ENCODE peak calls at places on chromosomes 11 and 22, in eight cellular contexts. One of them, this sample, is unnamed.

GRCh38 chr11:47606731-47607130 is 12.5 kb upstream of the C1QTNF4 start:
- DNase-seq in SHP77: no peak
- DNase-seq in kidney epithelial cell: no peak
- DNase-seq in IMR-90: peak; percentile 24
- DNase-seq in naive thymus-derived CD4-positive, alpha-beta T cell: no peak
- DNase-seq in left cardiac atrium: no peak
- DNase-seq in Peyer's patch: no peak
- DNase-seq in NCI-H524: no peak
- DNase-seq in this sample: no peak

GRCh38 chr11:33701831-33702230 is 1.2 kb upstream of the C11orf91 start:
- DNase-seq in IMR-90: peak; percentile 92
- DNase-seq in Peyer's patch: no peak
- DNase-seq in NCI-H524: no peak
- DNase-seq in kidney epithelial cell: no peak
- DNase-seq in SHP77: peak; percentile 5
- DNase-seq in naive thymus-derived CD4-positive, alpha-beta T cell: no peak
- DNase-seq in left cardiac atrium: no peak
- DNase-seq in this sample: no peak

GRCh38 chr22:30301995-30302809 is 12.9 kb upstream of the CASTOR1 start:
- DNase-seq in left cardiac atrium: peak; percentile 54
- DNase-seq in SHP77: no peak
- DNase-seq in naive thymus-derived CD4-positive, alpha-beta T cell: no peak
- DNase-seq in Peyer's patch: peak; percentile 73
- DNase-seq in kidney epithelial cell: no peak
- DNase-seq in IMR-90: peak; percentile 59
- DNase-seq in NCI-H524: no peak
- DNase-seq in this sample: no peak

GRCh38 chr11:113531575-113532451 is 56.6 kb upstream of the DRD2 start:
- DNase-seq in kidney epithelial cell: no peak
- DNase-seq in SHP77: no peak
- DNase-seq in naive thymus-derived CD4-positive, alpha-beta T cell: no peak
- DNase-seq in left cardiac atrium: no peak
- DNase-seq in NCI-H524: peak; percentile 56
- DNase-seq in IMR-90: no peak
- DNase-seq in Peyer's patch: no peak
- DNase-seq in this sample: no peak

GRCh38 chr11:45178890-45179663 is 32.6 kb downstream of the PRDM11 start:
- DNase-seq in Peyer's patch: no peak
- DNase-seq in left cardiac atrium: no peak
- DNase-seq in kidney epithelial cell: no peak
- DNase-seq in SHP77: no peak
- DNase-seq in NCI-H524: no peak
- DNase-seq in naive thymus-derived CD4-positive, alpha-beta T cell: no peak
- DNase-seq in IMR-90: peak; percentile 71
- DNase-seq in this sample: no peak

GRCh38 chr11:10477690-10478046 is 22.6 kb downstream of the AMPD3 start:
- DNase-seq in Peyer's patch: no peak
- DNase-seq in SHP77: no peak
- DNase-seq in NCI-H524: no peak
- DNase-seq in naive thymus-derived CD4-positive, alpha-beta T cell: no peak
- DNase-seq in IMR-90: no peak
- DNase-seq in kidney epithelial cell: no peak
- DNase-seq in left cardiac atrium: no peak
- DNase-seq in this sample: peak; percentile 18

GRCh38 chr11:32056445-32056844 is 34.4 kb upstream of the RCN1 start:
- DNase-seq in IMR-90: no peak
- DNase-seq in kidney epithelial cell: no peak
- DNase-seq in Peyer's patch: no peak
- DNase-seq in SHP77: no peak
- DNase-seq in naive thymus-derived CD4-positive, alpha-beta T cell: no peak
- DNase-seq in NCI-H524: no peak
- DNase-seq in left cardiac atrium: no peak
- DNase-seq in this sample: no peak

GRCh38 chr11:464316-464715 is 14.2 kb downstream of the PTDSS2 start:
- DNase-seq in Peyer's patch: no peak
- DNase-seq in SHP77: no peak
- DNase-seq in kidney epithelial cell: no peak
- DNase-seq in naive thymus-derived CD4-positive, alpha-beta T cell: no peak
- DNase-seq in left cardiac atrium: no peak
- DNase-seq in NCI-H524: no peak
- DNase-seq in IMR-90: no peak
- DNase-seq in this sample: peak; percentile 75

GRCh38 chr11:128498846-128499245 is 88.5 kb downstream of the ETS1 start:
- DNase-seq in IMR-90: peak; percentile 67
- DNase-seq in NCI-H524: no peak
- DNase-seq in SHP77: no peak
- DNase-seq in kidney epithelial cell: no peak
- DNase-seq in left cardiac atrium: no peak
- DNase-seq in Peyer's patch: no peak
- DNase-seq in naive thymus-derived CD4-positive, alpha-beta T cell: no peak
- DNase-seq in this sample: no peak

GRCh38 chr11:72673943-72674828 is at the start of gene PDE2A:
- DNase-seq in kidney epithelial cell: no peak
- DNase-seq in left cardiac atrium: no peak
- DNase-seq in NCI-H524: peak; percentile 62
- DNase-seq in SHP77: no peak
- DNase-seq in naive thymus-derived CD4-positive, alpha-beta T cell: no peak
- DNase-seq in Peyer's patch: no peak
- DNase-seq in IMR-90: no peak
- DNase-seq in this sample: no peak

This sample was measured in upper lobe of left lung.